ENCODE peak calls at places on chromosomes 13 and 19, in eight cellular contexts. One of them, this sample, is unnamed.
A peak's percentile ranks its signal among the peaks of the same experiment; 100 is the strongest.

GRCh38 chr13:27054760-27055159 is 116.9 kb downstream of the USP12 start:
- DNase-seq in GM12878: no peak
- DNase-seq in pancreas: no peak
- DNase-seq in heart right ventricle: no peak
- DNase-seq in adrenal gland: no peak
- DNase-seq in K562: no peak
- DNase-seq in uterus: no peak
- DNase-seq in fibroblast of lung: no peak
- DNase-seq in this sample: no peak

GRCh38 chr19:41323023-41323422 is 13.1 kb downstream of the CCDC97 start:
- DNase-seq in GM12878: no peak
- DNase-seq in pancreas: no peak
- DNase-seq in heart right ventricle: peak; percentile 52
- DNase-seq in adrenal gland: peak; percentile 57
- DNase-seq in K562: no peak
- DNase-seq in uterus: peak; percentile 62
- DNase-seq in fibroblast of lung: peak; percentile 88
- DNase-seq in this sample: no peak

GRCh38 chr19:33263325-33264023 is 37.8 kb upstream of the SLC7A10 start:
- DNase-seq in GM12878: no peak
- DNase-seq in pancreas: no peak
- DNase-seq in heart right ventricle: no peak
- DNase-seq in adrenal gland: no peak
- DNase-seq in K562: peak; percentile 51
- DNase-seq in uterus: no peak
- DNase-seq in fibroblast of lung: no peak
- DNase-seq in this sample: no peak

GRCh38 chr13:50686547-50686946 is 156.9 kb downstream of the DLEU7 start:
- DNase-seq in GM12878: no peak
- DNase-seq in pancreas: no peak
- DNase-seq in heart right ventricle: no peak
- DNase-seq in adrenal gland: no peak
- DNase-seq in K562: no peak
- DNase-seq in uterus: no peak
- DNase-seq in fibroblast of lung: no peak
- DNase-seq in this sample: no peak

GRCh38 chr19:31266731-31267130 is 82.5 kb downstream of the TSHZ3 start:
- DNase-seq in GM12878: no peak
- DNase-seq in pancreas: no peak
- DNase-seq in heart right ventricle: no peak
- DNase-seq in adrenal gland: no peak
- DNase-seq in K562: no peak
- DNase-seq in uterus: peak; percentile 8
- DNase-seq in fibroblast of lung: no peak
- DNase-seq in this sample: no peak

GRCh38 chr19:48967346-48968178 is 2.5 kb downstream of the FTL start:
- DNase-seq in GM12878: no peak
- DNase-seq in pancreas: peak; percentile 62
- DNase-seq in heart right ventricle: no peak
- DNase-seq in adrenal gland: peak; percentile 63
- DNase-seq in K562: no peak
- DNase-seq in uterus: no peak
- DNase-seq in fibroblast of lung: peak; percentile 78
- DNase-seq in this sample: peak; percentile 29

GRCh38 chr13:108037348-108037747 is 178.0 kb downstream of the LIG4 start:
- DNase-seq in GM12878: no peak
- DNase-seq in pancreas: no peak
- DNase-seq in heart right ventricle: no peak
- DNase-seq in adrenal gland: no peak
- DNase-seq in K562: no peak
- DNase-seq in uterus: no peak
- DNase-seq in fibroblast of lung: no peak
- DNase-seq in this sample: no peak

GRCh38 chr19:52992109-52993004 is 21.4 kb upstream of the ERVV-1 start:
- DNase-seq in GM12878: no peak
- DNase-seq in pancreas: peak; percentile 20
- DNase-seq in heart right ventricle: peak; percentile 22
- DNase-seq in adrenal gland: peak; percentile 26
- DNase-seq in K562: peak; percentile 23
- DNase-seq in uterus: peak; percentile 34
- DNase-seq in fibroblast of lung: no peak
- DNase-seq in this sample: no peak

GRCh38 chr19:29119582-29119981 is 93.4 kb downstream of the UQCRFS1 start:
- DNase-seq in GM12878: no peak
- DNase-seq in pancreas: no peak
- DNase-seq in heart right ventricle: no peak
- DNase-seq in adrenal gland: no peak
- DNase-seq in K562: no peak
- DNase-seq in uterus: no peak
- DNase-seq in fibroblast of lung: no peak
- DNase-seq in this sample: no peak

GRCh38 chr13:112661291-112661690 is 28.5 kb upstream of the ATP11A start:
- DNase-seq in GM12878: no peak
- DNase-seq in pancreas: no peak
- DNase-seq in heart right ventricle: no peak
- DNase-seq in adrenal gland: no peak
- DNase-seq in K562: no peak
- DNase-seq in uterus: no peak
- DNase-seq in fibroblast of lung: no peak
- DNase-seq in this sample: no peak

GRCh38 chr13:68908879-68909278 is 1198.7 kb upstream of the ATXN8OS start:
- DNase-seq in GM12878: no peak
- DNase-seq in pancreas: no peak
- DNase-seq in heart right ventricle: no peak
- DNase-seq in adrenal gland: no peak
- DNase-seq in K562: no peak
- DNase-seq in uterus: no peak
- DNase-seq in fibroblast of lung: no peak
- DNase-seq in this sample: no peak

GRCh38 chr13:43356566-43356965 is 333.2 kb downstream of the DNAJC15 start:
- DNase-seq in GM12878: no peak
- DNase-seq in pancreas: no peak
- DNase-seq in heart right ventricle: no peak
- DNase-seq in adrenal gland: no peak
- DNase-seq in K562: no peak
- DNase-seq in uterus: no peak
- DNase-seq in fibroblast of lung: no peak
- DNase-seq in this sample: peak; percentile 38

GRCh38 chr19:33947565-33947964 is 150.9 kb downstream of the KCTD15 start:
- DNase-seq in GM12878: no peak
- DNase-seq in pancreas: no peak
- DNase-seq in heart right ventricle: no peak
- DNase-seq in adrenal gland: no peak
- DNase-seq in K562: no peak
- DNase-seq in uterus: no peak
- DNase-seq in fibroblast of lung: no peak
- DNase-seq in this sample: peak; percentile 1

GRCh38 chr13:106033634-106034033 is 501.8 kb downstream of the EFNB2 start:
- DNase-seq in GM12878: no peak
- DNase-seq in pancreas: no peak
- DNase-seq in heart right ventricle: no peak
- DNase-seq in adrenal gland: no peak
- DNase-seq in K562: no peak
- DNase-seq in uterus: no peak
- DNase-seq in fibroblast of lung: peak; percentile 81
- DNase-seq in this sample: peak; percentile 54

GRCh38 chr19:29672933-29673336 is 7.7 kb downstream of the PLEKHF1 start:
- DNase-seq in GM12878: peak; percentile 69
- DNase-seq in pancreas: no peak
- DNase-seq in heart right ventricle: no peak
- DNase-seq in adrenal gland: no peak
- DNase-seq in K562: no peak
- DNase-seq in uterus: no peak
- DNase-seq in fibroblast of lung: no peak
- DNase-seq in this sample: no peak

GRCh38 chr13:100173203-100173602 is 84.3 kb downstream of the PCCA start:
- DNase-seq in GM12878: no peak
- DNase-seq in pancreas: no peak
- DNase-seq in heart right ventricle: no peak
- DNase-seq in adrenal gland: no peak
- DNase-seq in K562: no peak
- DNase-seq in uterus: no peak
- DNase-seq in fibroblast of lung: no peak
- DNase-seq in this sample: no peak

GRCh38 chr13:98975822-98976261 is 2.0 kb downstream of the DOCK9 start:
- DNase-seq in GM12878: no peak
- DNase-seq in pancreas: no peak
- DNase-seq in heart right ventricle: no peak
- DNase-seq in adrenal gland: no peak
- DNase-seq in K562: peak; percentile 66
- DNase-seq in uterus: no peak
- DNase-seq in fibroblast of lung: no peak
- DNase-seq in this sample: no peak

GRCh38 chr19:4371209-4371897 is 28.0 kb downstream of the MPND start:
- DNase-seq in GM12878: no peak
- DNase-seq in pancreas: no peak
- DNase-seq in heart right ventricle: no peak
- DNase-seq in adrenal gland: peak; percentile 81
- DNase-seq in K562: no peak
- DNase-seq in uterus: no peak
- DNase-seq in fibroblast of lung: no peak
- DNase-seq in this sample: no peak

GRCh38 chr13:31207630-31208549 is 8.1 kb downstream of the B3GLCT start:
- DNase-seq in GM12878: no peak
- DNase-seq in pancreas: no peak
- DNase-seq in heart right ventricle: peak; percentile 55
- DNase-seq in adrenal gland: no peak
- DNase-seq in K562: no peak
- DNase-seq in uterus: peak; percentile 70
- DNase-seq in fibroblast of lung: peak; percentile 58
- DNase-seq in this sample: no peak

GRCh38 chr19:8445488-8446001 is 770 bp downstream of the HNRNPM start:
- DNase-seq in GM12878: no peak
- DNase-seq in pancreas: peak; percentile 71
- DNase-seq in heart right ventricle: peak; percentile 62
- DNase-seq in adrenal gland: peak; percentile 60
- DNase-seq in K562: peak; percentile 55
- DNase-seq in uterus: peak; percentile 46
- DNase-seq in fibroblast of lung: no peak
- DNase-seq in this sample: peak; percentile 25

GRCh38 chr13:20174656-20175405 is 14.0 kb upstream of the GJA3 start:
- DNase-seq in GM12878: peak; percentile 43
- DNase-seq in pancreas: peak; percentile 53
- DNase-seq in heart right ventricle: peak; percentile 44
- DNase-seq in adrenal gland: peak; percentile 88
- DNase-seq in K562: peak; percentile 20
- DNase-seq in uterus: peak; percentile 76
- DNase-seq in fibroblast of lung: peak; percentile 99
- DNase-seq in this sample: peak; percentile 98

GRCh38 chr13:50425772-50426171 is 410.5 kb downstream of the KCNRG start:
- DNase-seq in GM12878: no peak
- DNase-seq in pancreas: no peak
- DNase-seq in heart right ventricle: no peak
- DNase-seq in adrenal gland: no peak
- DNase-seq in K562: peak; percentile 13
- DNase-seq in uterus: no peak
- DNase-seq in fibroblast of lung: no peak
- DNase-seq in this sample: no peak

GRCh38 chr19:41753159-41753558 is 2.2 kb upstream of the CEACAM6 start:
- DNase-seq in GM12878: no peak
- DNase-seq in pancreas: peak; percentile 45
- DNase-seq in heart right ventricle: peak; percentile 47
- DNase-seq in adrenal gland: peak; percentile 50
- DNase-seq in K562: peak; percentile 63
- DNase-seq in uterus: no peak
- DNase-seq in fibroblast of lung: peak; percentile 3
- DNase-seq in this sample: peak; percentile 36

GRCh38 chr13:35961461-35962220 is 169.5 kb downstream of the DCLK1 start:
- DNase-seq in GM12878: no peak
- DNase-seq in pancreas: no peak
- DNase-seq in heart right ventricle: no peak
- DNase-seq in adrenal gland: no peak
- DNase-seq in K562: no peak
- DNase-seq in uterus: no peak
- DNase-seq in fibroblast of lung: peak; percentile 39
- DNase-seq in this sample: no peak
- TF ChIP-seq CTCF in GM12878: no peak
- TF ChIP-seq CTCF in pancreas: no peak
- TF ChIP-seq CTCF in heart right ventricle: peak; percentile 38
- TF ChIP-seq CTCF in adrenal gland: no peak
- TF ChIP-seq CTCF in K562: no peak
- TF ChIP-seq CTCF in uterus: peak; percentile 34
- TF ChIP-seq CTCF in fibroblast of lung: peak; percentile 25
- TF ChIP-seq CTCF in this sample: no peak

DNA sequence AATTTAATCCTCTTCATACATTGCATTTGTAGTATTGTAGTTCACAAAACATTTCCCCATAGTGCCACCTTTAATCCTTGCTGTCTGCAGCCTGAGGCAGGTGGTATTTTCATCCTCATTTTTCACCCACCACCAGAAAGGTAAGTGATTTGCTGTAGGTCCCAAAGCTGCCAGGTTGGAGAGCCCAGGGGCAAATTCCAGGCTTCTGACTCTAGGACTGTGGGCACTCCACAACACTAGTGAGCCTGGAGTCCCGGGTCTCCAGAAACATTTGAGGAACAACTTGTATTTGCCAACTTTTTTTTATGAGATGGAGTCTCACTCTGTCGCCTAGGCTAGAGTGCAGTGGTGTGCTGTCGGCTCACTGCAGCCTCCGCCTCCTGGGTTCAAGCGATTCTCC is 6.2 kb downstream of the ILF3 start:
- DNase-seq in GM12878: no peak
- DNase-seq in pancreas: no peak
- DNase-seq in heart right ventricle: no peak
- DNase-seq in adrenal gland: no peak
- DNase-seq in K562: no peak
- DNase-seq in uterus: no peak
- DNase-seq in fibroblast of lung: no peak
- DNase-seq in this sample: peak; percentile 11
- H3K36me3 ChIP-seq in GM12878: peaks cover 3% of the 10 kb centered on the region
- H3K36me3 ChIP-seq in pancreas: no peaks in the 10 kb centered on the region
- H3K36me3 ChIP-seq in heart right ventricle: peaks cover 15% of the 10 kb centered on the region
- H3K36me3 ChIP-seq in adrenal gland: peaks cover 5% of the 10 kb centered on the region
- H3K36me3 ChIP-seq in K562: peaks cover 70% of the 10 kb centered on the region
- H3K36me3 ChIP-seq in uterus: no peaks in the 10 kb centered on the region
- H3K36me3 ChIP-seq in fibroblast of lung: peaks cover 2% of the 10 kb centered on the region
- H3K36me3 ChIP-seq in this sample: peaks cover 5% of the 10 kb centered on the region

GRCh38 chr13:66835040-66835628 is 395.0 kb downstream of the PCDH9 start:
- DNase-seq in GM12878: no peak
- DNase-seq in pancreas: peak; percentile 22
- DNase-seq in heart right ventricle: peak; percentile 77
- DNase-seq in adrenal gland: peak; percentile 73
- DNase-seq in K562: peak; percentile 46
- DNase-seq in uterus: peak; percentile 28
- DNase-seq in fibroblast of lung: peak; percentile 58
- DNase-seq in this sample: no peak
- TF ChIP-seq CTCF in GM12878: no peak
- TF ChIP-seq CTCF in pancreas: no peak
- TF ChIP-seq CTCF in heart right ventricle: no peak
- TF ChIP-seq CTCF in adrenal gland: no peak
- TF ChIP-seq CTCF in K562: no peak
- TF ChIP-seq CTCF in uterus: no peak
- TF ChIP-seq CTCF in fibroblast of lung: no peak
- TF ChIP-seq CTCF in this sample: no peak

DNA sequence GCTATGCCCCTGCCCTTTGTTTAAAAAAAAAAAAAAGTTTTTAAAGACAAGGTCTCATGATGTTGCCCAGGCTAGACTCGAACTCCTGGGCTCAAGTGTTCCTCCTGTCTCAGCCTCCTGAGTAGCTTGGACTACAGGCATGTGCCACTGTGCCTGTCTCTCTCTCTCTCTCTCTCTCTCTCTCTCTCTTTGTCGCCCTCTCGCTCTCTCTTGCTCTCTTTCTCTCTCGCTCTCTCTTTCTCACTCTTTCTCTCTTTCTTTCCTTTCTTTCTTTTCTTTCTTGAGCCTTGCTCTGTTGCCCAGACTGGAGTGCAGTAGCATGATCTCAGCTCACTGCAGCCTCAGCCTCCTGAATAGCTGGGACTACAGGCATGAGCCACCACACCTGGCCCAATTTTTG is 7.5 kb downstream of the COX6B1 start:
- DNase-seq in GM12878: no peak
- DNase-seq in pancreas: no peak
- DNase-seq in heart right ventricle: no peak
- DNase-seq in adrenal gland: no peak
- DNase-seq in K562: no peak
- DNase-seq in uterus: no peak
- DNase-seq in fibroblast of lung: no peak
- DNase-seq in this sample: no peak
- H3K36me3 ChIP-seq in GM12878: peaks cover 13% of the 10 kb centered on the region
- H3K36me3 ChIP-seq in pancreas: peaks cover 5% of the 10 kb centered on the region
- H3K36me3 ChIP-seq in heart right ventricle: peaks cover 98% of the 10 kb centered on the region
- H3K36me3 ChIP-seq in adrenal gland: peaks cover 88% of the 10 kb centered on the region
- H3K36me3 ChIP-seq in K562: peaks cover 66% of the 10 kb centered on the region
- H3K36me3 ChIP-seq in uterus: no peaks in the 10 kb centered on the region
- H3K36me3 ChIP-seq in fibroblast of lung: peaks cover 9% of the 10 kb centered on the region
- H3K36me3 ChIP-seq in this sample: peaks cover 18% of the 10 kb centered on the region

This sample was measured in bronchial epithelial cell.